ENCODE peak calls at places on chromosomes 11 and 22, in five cellular contexts. H is HL-60, R is HCT116, K is transverse colon, X is fibroblast of lung. O is an unnamed sample. For H3K27me3, the result is how much of the 10 kb centered on the place peaks cover.

GRCh38 chr11:45400594-45400993 is 114.5 kb upstream of the SYT13 start:
- DNase-seq in H (no peak), R (no peak), K (no peak), X (peak), O (no peak)

GRCh38 chr11:28146123-28146751 is 38.0 kb downstream of the METTL15 start:
- DNase-seq in H (peak), R (peak), K (no peak), X (peak), O (no peak)

GRCh38 chr11:103936059-103936458 is 100.4 kb upstream of the DDI1 start:
- DNase-seq in H (no peak), R (no peak), K (no peak), X (peak), O (no peak)

GRCh38 chr11:110712643-110713468 is 619 bp upstream of the ARHGAP20 start:
- DNase-seq in H (no peak), R (no peak), K (peak), X (peak), O (no peak)

GRCh38 chr11:134545521-134545920 is 133.5 kb upstream of the B3GAT1 start:
- DNase-seq in H (no peak), R (no peak), K (no peak), X (no peak), O (no peak)

GRCh38 chr11:9858822-9859221 is 194.9 kb downstream of the SWAP70 start:
- DNase-seq in H (no peak), R (no peak), K (no peak), X (peak), O (no peak)

GRCh38 chr22:19204640-19205039 is 26.1 kb upstream of the SLC25A1 start:
- DNase-seq in H (no peak), R (no peak), K (peak), X (no peak), O (no peak)

GRCh38 chr11:93869830-93870229 is 19.4 kb upstream of the VSTM5 start:
- DNase-seq in H (no peak), R (no peak), K (no peak), X (no peak), O (no peak)

GRCh38 chr11:6635082-6635932 is 16.1 kb upstream of the TPP1 start:
- DNase-seq in H (peak), R (no peak), K (peak), X (no peak), O (no peak)

GRCh38 chr22:17086750-17087149 is 1.9 kb downstream of the IL17RA start:
- DNase-seq in H (no peak), R (no peak), K (no peak), X (no peak), O (no peak)
- H3K4me3 ChIP-seq in H (peak), R (no peak), K (no peak), X (no peak), O (no peak)

DNA sequence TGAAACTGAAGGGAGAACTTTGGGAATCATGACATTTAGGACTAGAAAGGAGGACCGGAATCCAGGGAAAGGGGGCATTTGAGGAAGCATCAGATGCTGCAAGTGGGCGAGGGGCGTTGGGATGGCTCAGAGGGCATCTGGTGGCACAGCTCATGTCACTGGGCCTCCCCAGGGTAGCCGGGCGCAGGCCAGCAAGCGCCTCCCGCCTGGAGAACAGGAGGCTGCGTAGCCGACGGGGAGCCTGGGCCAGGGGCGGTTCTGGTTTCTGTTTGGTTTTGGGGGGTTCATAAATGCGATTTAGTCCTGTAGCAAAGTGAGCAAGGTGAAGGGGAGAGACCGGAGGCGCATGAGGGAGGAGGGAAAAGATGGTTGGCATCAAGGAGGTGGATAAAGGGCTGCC is 443 bp upstream of the ST14 start:
- DNase-seq in H (no peak), R (no peak), K (no peak), X (no peak), O (no peak)
- H3K27me3 ChIP-seq in H (under half), R (under half), K (under half), X (under half), O (under half)

GRCh38 chr11:130882138-130882551 is 34.1 kb downstream of the SNX19 start:
- DNase-seq in H (no peak), R (no peak), K (no peak), X (peak), O (no peak)

GRCh38 chr11:130879836-130880235 is 36.4 kb downstream of the SNX19 start:
- DNase-seq in H (no peak), R (no peak), K (no peak), X (no peak), O (no peak)

GRCh38 chr11:130877532-130877931 is 38.7 kb downstream of the SNX19 start:
- DNase-seq in H (no peak), R (no peak), K (no peak), X (no peak), O (no peak)

GRCh38 chr11:130876931-130877330 is 39.3 kb downstream of the SNX19 start:
- DNase-seq in H (no peak), R (no peak), K (no peak), X (no peak), O (no peak)

GRCh38 chr11:130881475-130882137 is 34.7 kb downstream of the SNX19 start:
- DNase-seq in H (no peak), R (no peak), K (no peak), X (no peak), O (no peak)
- H3K27ac ChIP-seq in H (no peak), R (no peak), K (no peak), X (no peak), O (no peak)

GRCh38 chr11:8480858-8481257 is 113.2 kb downstream of the STK33 start:
- DNase-seq in H (no peak), R (no peak), K (no peak), X (peak), O (no peak)

GRCh38 chr11:8477151-8477550 is 116.9 kb downstream of the STK33 start:
- DNase-seq in H (no peak), R (no peak), K (no peak), X (no peak), O (no peak)

GRCh38 chr11:8477680-8478079 is 116.3 kb downstream of the STK33 start:
- DNase-seq in H (no peak), R (no peak), K (no peak), X (no peak), O (no peak)
- H3K4me3 ChIP-seq in H (no peak), R (no peak), K (no peak), X (no peak), O (no peak)

DNA sequence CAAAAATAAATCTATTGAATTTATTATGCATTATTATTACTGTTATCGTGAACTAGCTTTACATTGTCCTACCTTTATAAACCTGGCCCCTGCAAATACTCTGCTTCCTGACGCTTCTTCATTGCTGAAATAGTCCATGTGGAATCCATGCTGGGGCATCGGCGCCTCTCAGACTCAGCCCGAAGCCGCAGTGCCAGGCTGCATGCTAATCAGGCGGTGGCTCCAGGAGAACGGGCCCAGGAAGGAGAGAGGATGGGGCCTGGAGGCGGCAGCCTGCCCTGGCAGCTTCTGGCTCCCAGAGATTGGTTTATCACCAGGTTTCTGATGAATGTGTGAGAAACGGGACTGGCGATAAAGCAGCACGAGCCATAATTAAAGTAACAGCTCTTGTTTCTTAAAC is 93.2 kb downstream of the NTM start:
- DNase-seq in H (no peak), R (no peak), K (no peak), X (no peak), O (no peak)
- H3K27me3 ChIP-seq in H (under half), R (under half), K (under half), X (under half), O (under half)

DNA sequence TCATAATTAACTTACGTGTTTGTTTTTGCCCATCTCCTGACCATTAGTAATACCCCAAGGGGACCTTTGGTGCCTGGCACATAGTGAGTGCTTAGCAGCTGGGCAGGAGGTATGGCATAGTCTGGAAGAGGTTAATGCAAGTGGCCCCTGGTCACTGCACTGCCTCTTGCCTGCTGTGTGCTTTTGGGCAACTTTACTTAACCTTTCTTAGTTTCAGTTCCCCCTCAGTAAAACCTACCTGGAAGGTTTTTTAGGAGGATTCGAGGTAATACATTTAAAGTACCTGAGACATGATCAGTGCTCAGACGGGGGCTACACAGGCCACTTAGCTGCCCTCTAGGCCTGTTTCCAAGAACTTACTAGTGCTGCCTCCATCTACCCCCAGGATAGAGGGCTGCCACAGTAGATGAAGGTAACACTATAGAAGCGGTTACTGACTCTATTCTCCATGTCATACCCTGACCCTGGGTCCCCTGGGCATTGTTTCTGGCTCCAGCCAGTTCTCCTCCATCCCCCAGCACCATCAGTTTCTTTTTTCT is 3.4 kb downstream of the POLD4 start:
- DNase-seq in H (no peak), R (no peak), K (no peak), X (no peak), O (no peak)
- H3K27ac ChIP-seq in H (no peak), R (no peak), K (no peak), X (no peak), O (no peak)

GRCh38 chr11:120893431-120894206 is 130.3 kb upstream of the TBCEL start:
- DNase-seq in H (no peak), R (no peak), K (no peak), X (no peak), O (no peak)
- H3K4me3 ChIP-seq in H (no peak), R (no peak), K (no peak), X (no peak), O (no peak)

GRCh38 chr11:117832511-117832910 is 8.0 kb upstream of the FXYD2 start:
- DNase-seq in H (no peak), R (no peak), K (peak), X (no peak), O (no peak)
- H3K27me3 ChIP-seq in H (under half), R (under half), K (under half), X (under half), O (under half)

O was measured in RWPE2.